ENCODE peak calls at places on chromosomes 11 and 22, in five cellular contexts. One of them, this sample, is unnamed. For H3K36me3, the result is how much of the 10 kb centered on the place peaks cover.

GRCh38 chr11:36313750-36314500 is 17.8 kb downstream of the PRR5L start:
- DNase-seq in HepG2: no peak
- DNase-seq in K562: no peak
- DNase-seq in GM23338: no peak
- DNase-seq in SK-N-SH: no peak
- DNase-seq in this sample: no peak

GRCh38 chr11:111734383-111735261 is 31.6 kb downstream of the PPP2R1B start:
- DNase-seq in HepG2: no peak
- DNase-seq in K562: no peak
- DNase-seq in GM23338: no peak
- DNase-seq in SK-N-SH: peak
- DNase-seq in this sample: no peak

GRCh38 chr11:58659404-58659803 is 36.9 kb downstream of the CNTF start:
- DNase-seq in HepG2: peak
- DNase-seq in K562: no peak
- DNase-seq in GM23338: no peak
- DNase-seq in SK-N-SH: no peak
- DNase-seq in this sample: no peak

GRCh38 chr11:122656631-122657101 is 1.1 kb downstream of the UBASH3B start:
- DNase-seq in HepG2: no peak
- DNase-seq in K562: no peak
- DNase-seq in GM23338: peak
- DNase-seq in SK-N-SH: no peak
- DNase-seq in this sample: no peak

GRCh38 chr11:89175796-89176195 is 1.9 kb upstream of the TYR start:
- DNase-seq in HepG2: no peak
- DNase-seq in K562: no peak
- DNase-seq in GM23338: peak
- DNase-seq in SK-N-SH: no peak
- DNase-seq in this sample: no peak

GRCh38 chr11:44905131-44905866 is 45.4 kb downstream of the TP53I11 start:
- DNase-seq in HepG2: no peak
- DNase-seq in K562: peak
- DNase-seq in GM23338: no peak
- DNase-seq in SK-N-SH: no peak
- DNase-seq in this sample: no peak

GRCh38 chr11:120121914-120122473 is 15.9 kb downstream of the TRIM29 start:
- DNase-seq in HepG2: peak
- DNase-seq in K562: no peak
- DNase-seq in GM23338: no peak
- DNase-seq in SK-N-SH: no peak
- DNase-seq in this sample: no peak

GRCh38 chr11:111982019-111982464 is 43.2 kb upstream of the DLAT start:
- DNase-seq in HepG2: peak
- DNase-seq in K562: peak
- DNase-seq in GM23338: peak
- DNase-seq in SK-N-SH: peak
- DNase-seq in this sample: no peak

GRCh38 chr11:102448869-102449224 is 3.7 kb downstream of the TMEM123 start:
- DNase-seq in HepG2: peak
- DNase-seq in K562: no peak
- DNase-seq in GM23338: no peak
- DNase-seq in SK-N-SH: no peak
- DNase-seq in this sample: no peak

GRCh38 chr11:132347156-132348090 is 977.0 kb downstream of the NTM start:
- DNase-seq in HepG2: no peak
- DNase-seq in K562: no peak
- DNase-seq in GM23338: peak
- DNase-seq in SK-N-SH: no peak
- DNase-seq in this sample: no peak

GRCh38 chr11:95922536-95923440 is 1.1 kb downstream of the MTMR2 start:
- DNase-seq in HepG2: no peak
- DNase-seq in K562: no peak
- DNase-seq in GM23338: no peak
- DNase-seq in SK-N-SH: no peak
- DNase-seq in this sample: no peak

GRCh38 chr11:35040221-35040942 is 98.6 kb upstream of the CD44 start:
- DNase-seq in HepG2: no peak
- DNase-seq in K562: no peak
- DNase-seq in GM23338: no peak
- DNase-seq in SK-N-SH: no peak
- DNase-seq in this sample: peak

GRCh38 chr11:17117262-17117661 is 39.8 kb upstream of the RPS13 start:
- DNase-seq in HepG2: no peak
- DNase-seq in K562: no peak
- DNase-seq in GM23338: no peak
- DNase-seq in SK-N-SH: no peak
- DNase-seq in this sample: no peak

GRCh38 chr22:28146401-28147304 is 227.6 kb upstream of the PITPNB start:
- DNase-seq in HepG2: no peak
- DNase-seq in K562: no peak
- DNase-seq in GM23338: no peak
- DNase-seq in SK-N-SH: no peak
- DNase-seq in this sample: no peak

GRCh38 chr22:40791241-40791640 is 27.9 kb downstream of the SLC25A17 start:
- DNase-seq in HepG2: no peak
- DNase-seq in K562: no peak
- DNase-seq in GM23338: peak
- DNase-seq in SK-N-SH: no peak
- DNase-seq in this sample: no peak

GRCh38 chr22:38886333-38886732 is 14.3 kb upstream of the CBX6 start:
- DNase-seq in HepG2: no peak
- DNase-seq in K562: peak
- DNase-seq in GM23338: no peak
- DNase-seq in SK-N-SH: no peak
- DNase-seq in this sample: no peak

GRCh38 chr11:36075053-36075452 is 131.2 kb downstream of the LDLRAD3 start:
- DNase-seq in HepG2: no peak
- DNase-seq in K562: no peak
- DNase-seq in GM23338: no peak
- DNase-seq in SK-N-SH: no peak
- DNase-seq in this sample: no peak

GRCh38 chr11:45048313-45048841 is 97.7 kb upstream of the TP53I11 start:
- DNase-seq in HepG2: no peak
- DNase-seq in K562: no peak
- DNase-seq in GM23338: no peak
- DNase-seq in SK-N-SH: no peak
- DNase-seq in this sample: no peak

GRCh38 chr11:111581341-111581740 is 20.9 kb upstream of the SIK2 start:
- DNase-seq in HepG2: no peak
- DNase-seq in K562: no peak
- DNase-seq in GM23338: no peak
- DNase-seq in SK-N-SH: no peak
- DNase-seq in this sample: no peak

GRCh38 chr11:70826541-70826943 is 425.8 kb downstream of the SHANK2 start:
- DNase-seq in HepG2: no peak
- DNase-seq in K562: no peak
- DNase-seq in GM23338: peak
- DNase-seq in SK-N-SH: peak
- DNase-seq in this sample: no peak

GRCh38 chr11:87366346-87366745 is 328.6 kb downstream of the TMEM135 start:
- DNase-seq in HepG2: no peak
- DNase-seq in K562: no peak
- DNase-seq in GM23338: no peak
- DNase-seq in SK-N-SH: no peak
- DNase-seq in this sample: no peak

GRCh38 chr11:34168642-34169051 is 63.2 kb downstream of the NAT10 start:
- DNase-seq in HepG2: no peak
- DNase-seq in K562: no peak
- DNase-seq in GM23338: no peak
- DNase-seq in SK-N-SH: no peak
- DNase-seq in this sample: no peak

GRCh38 chr11:133936551-133936950 is 20.2 kb downstream of the IGSF9B start:
- DNase-seq in HepG2: no peak
- DNase-seq in K562: no peak
- DNase-seq in GM23338: no peak
- DNase-seq in SK-N-SH: no peak
- DNase-seq in this sample: no peak

GRCh38 chr11:133936136-133936535 is 20.6 kb downstream of the IGSF9B start:
- DNase-seq in HepG2: no peak
- DNase-seq in K562: no peak
- DNase-seq in GM23338: no peak
- DNase-seq in SK-N-SH: peak
- DNase-seq in this sample: no peak

GRCh38 chr11:133937015-133937414 is 19.8 kb downstream of the IGSF9B start:
- DNase-seq in HepG2: no peak
- DNase-seq in K562: no peak
- DNase-seq in GM23338: no peak
- DNase-seq in SK-N-SH: peak
- DNase-seq in this sample: no peak

GRCh38 chr11:133938166-133938565 is 18.6 kb downstream of the IGSF9B start:
- DNase-seq in HepG2: no peak
- DNase-seq in K562: no peak
- DNase-seq in GM23338: no peak
- DNase-seq in SK-N-SH: no peak
- DNase-seq in this sample: no peak

DNA sequence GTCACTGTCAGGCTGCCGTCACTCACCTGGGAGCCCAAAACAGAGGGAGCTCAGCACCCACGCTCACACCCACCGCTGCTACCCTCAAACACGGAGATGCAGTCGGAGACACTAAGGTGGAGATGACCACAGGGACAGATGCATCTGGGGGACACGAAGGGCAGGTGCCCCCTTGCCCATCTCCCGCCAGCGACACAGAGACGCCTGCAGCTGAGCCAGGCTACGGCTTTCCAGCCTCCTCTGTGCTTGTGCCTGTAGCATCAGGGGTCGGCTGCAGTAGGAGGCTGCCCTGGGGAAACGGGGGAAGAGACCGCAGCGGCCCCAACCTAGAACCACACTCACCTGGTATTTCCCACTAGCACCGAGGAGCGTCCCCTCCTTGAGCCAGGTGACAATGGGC is 19.3 kb downstream of the IGSF9B start:
- DNase-seq in HepG2: no peak
- DNase-seq in K562: no peak
- DNase-seq in GM23338: no peak
- DNase-seq in SK-N-SH: no peak
- DNase-seq in this sample: no peak
- H3K36me3 ChIP-seq in HepG2: under half
- H3K36me3 ChIP-seq in K562: under half
- H3K36me3 ChIP-seq in GM23338: under half
- H3K36me3 ChIP-seq in SK-N-SH: under half
- H3K36me3 ChIP-seq in this sample: under half

DNA sequence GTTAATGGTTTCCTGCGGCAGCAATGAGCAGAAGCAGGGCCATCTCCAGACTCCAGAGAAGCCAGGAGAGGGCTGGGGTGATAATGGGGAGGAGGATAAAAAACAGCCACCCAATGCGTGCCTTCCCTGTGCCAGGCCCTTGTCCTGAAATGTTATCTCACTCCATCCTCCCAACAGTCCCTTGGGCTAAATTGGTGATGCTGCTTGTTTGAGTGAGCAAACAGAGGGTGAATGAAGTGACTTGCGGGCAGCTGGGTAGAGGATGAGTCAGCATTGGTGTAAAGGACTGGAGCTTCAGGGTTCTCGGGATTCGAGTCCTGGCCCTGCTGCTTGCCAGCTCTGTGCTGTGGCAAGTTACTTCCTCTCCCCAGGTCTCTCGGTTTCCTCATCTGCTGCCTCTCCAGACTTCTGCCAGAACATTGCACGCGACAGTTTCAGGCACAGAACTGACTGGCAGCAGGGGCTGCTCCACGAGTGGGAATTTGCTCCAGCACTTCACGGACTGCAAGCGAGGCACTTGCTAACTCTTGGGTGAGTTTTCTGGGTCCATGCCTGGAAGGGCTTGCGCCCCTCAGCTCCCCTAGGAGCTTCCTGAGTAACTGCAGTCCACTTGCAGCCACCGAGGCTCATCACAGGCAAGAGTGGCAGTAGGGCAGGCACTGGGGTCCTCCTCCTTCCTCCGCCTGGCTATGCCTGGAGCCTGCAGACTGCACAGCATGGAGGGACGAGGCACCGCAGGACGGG is at the start of gene P2RY6:
- DNase-seq in HepG2: peak
- DNase-seq in K562: peak
- DNase-seq in GM23338: peak
- DNase-seq in SK-N-SH: peak
- DNase-seq in this sample: no peak
- TF ChIP-seq REST in HepG2: no peak
- TF ChIP-seq REST in K562: no peak
- TF ChIP-seq REST in GM23338: no peak
- TF ChIP-seq REST in SK-N-SH: no peak
- TF ChIP-seq REST in this sample: no peak

GRCh38 chr11:121571466-121571865 is 118.7 kb upstream of the SORL1-AS1 start:
- DNase-seq in HepG2: no peak
- DNase-seq in K562: no peak
- DNase-seq in GM23338: no peak
- DNase-seq in SK-N-SH: no peak
- DNase-seq in this sample: no peak

GRCh38 chr11:121567988-121568387 is 115.2 kb upstream of the SORL1-AS1 start:
- DNase-seq in HepG2: no peak
- DNase-seq in K562: no peak
- DNase-seq in GM23338: no peak
- DNase-seq in SK-N-SH: no peak
- DNase-seq in this sample: no peak

GRCh38 chr11:121572581-121573059 is 119.9 kb upstream of the SORL1-AS1 start:
- DNase-seq in HepG2: no peak
- DNase-seq in K562: no peak
- DNase-seq in GM23338: peak
- DNase-seq in SK-N-SH: peak
- DNase-seq in this sample: no peak

GRCh38 chr11:121566279-121567168 is 113.8 kb upstream of the SORL1-AS1 start:
- DNase-seq in HepG2: no peak
- DNase-seq in K562: no peak
- DNase-seq in GM23338: no peak
- DNase-seq in SK-N-SH: no peak
- DNase-seq in this sample: no peak

GRCh38 chr11:121570453-121570852 is 117.7 kb upstream of the SORL1-AS1 start:
- DNase-seq in HepG2: no peak
- DNase-seq in K562: no peak
- DNase-seq in GM23338: no peak
- DNase-seq in SK-N-SH: no peak
- DNase-seq in this sample: no peak
- H3K36me3 ChIP-seq in HepG2: half or more
- H3K36me3 ChIP-seq in K562: under half
- H3K36me3 ChIP-seq in GM23338: under half
- H3K36me3 ChIP-seq in SK-N-SH: under half
- H3K36me3 ChIP-seq in this sample: under half

DNA sequence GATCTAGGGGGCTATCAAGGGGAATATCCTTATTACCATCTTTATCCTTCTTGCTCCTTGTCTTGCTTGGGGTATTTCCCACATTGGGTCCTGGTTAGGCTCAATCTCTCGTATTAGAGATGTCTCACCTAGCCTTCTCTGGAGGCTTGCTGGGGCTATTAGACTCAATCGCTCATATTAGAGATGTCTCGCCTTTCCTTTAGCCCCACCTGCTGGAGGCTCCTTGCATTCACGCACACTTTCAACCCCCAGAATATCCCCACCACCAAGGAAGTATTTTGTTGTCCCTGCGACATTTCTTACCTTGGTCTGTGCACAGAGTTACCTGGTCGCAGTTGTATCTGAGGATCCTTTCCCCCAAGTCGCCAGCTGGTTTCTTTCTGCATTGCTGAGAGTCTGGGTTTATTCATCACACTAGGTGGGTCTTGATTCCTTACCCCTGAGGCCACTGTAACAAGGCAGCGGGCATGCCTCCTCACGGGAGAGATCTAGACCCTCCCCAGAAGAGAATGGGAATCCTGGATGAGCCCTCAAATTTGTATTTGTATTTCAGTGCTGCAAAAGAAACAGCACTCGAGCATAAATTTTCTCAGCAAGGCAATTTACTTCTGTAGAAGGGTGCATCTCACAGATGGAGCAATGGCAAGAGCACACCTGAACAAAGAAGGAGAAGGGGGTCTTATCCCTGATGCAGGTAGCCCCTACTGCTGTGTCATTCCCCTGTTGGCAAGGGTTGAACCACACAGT is 15.9 kb upstream of the HYLS1 start:
- DNase-seq in HepG2: peak
- DNase-seq in K562: peak
- DNase-seq in GM23338: peak
- DNase-seq in SK-N-SH: peak
- DNase-seq in this sample: no peak
- TF ChIP-seq REST in HepG2: no peak
- TF ChIP-seq REST in K562: no peak
- TF ChIP-seq REST in GM23338: no peak
- TF ChIP-seq REST in SK-N-SH: no peak
- TF ChIP-seq REST in this sample: no peak

This sample was measured in Panc1.